ENCODE peak calls at places on chromosomes 11 and 22, in seven cellular contexts. M is tibial nerve, C is choroid plexus epithelial cell, G is fibroblast of mammary gland, O is testis, W is IMR-90, Z is foreskin fibroblast. Q is an unnamed sample.

GRCh38 chr11:2287102-2287501 is 14.6 kb downstream of the C11orf21 start:
- DNase-seq in M (peak; percentile 39), C (no peak), G (no peak), O (peak; percentile 63), W (no peak), Z (no peak), Q (no peak)

GRCh38 chr11:60080523-60080922 is 7.9 kb upstream of the MS4A2 start:
- DNase-seq in M (no peak), C (no peak), G (no peak), O (no peak), W (no peak), Z (no peak), Q (no peak)

GRCh38 chr22:39943366-39943765 is 16.8 kb upstream of the TMA7B start:
- DNase-seq in M (no peak), C (no peak), G (no peak), O (no peak), W (no peak), Z (no peak), Q (no peak)

GRCh38 chr11:121563003-121563402 is 110.2 kb upstream of the SORL1-AS1 start:
- DNase-seq in M (no peak), C (no peak), G (no peak), O (no peak), W (no peak), Z (no peak), Q (no peak)

GRCh38 chr11:133157180-133157579 is 375.1 kb downstream of the OPCML start:
- DNase-seq in M (no peak), C (no peak), G (no peak), O (peak; percentile 54), W (no peak), Z (no peak), Q (no peak)

GRCh38 chr11:123054301-123055065 is 7.5 kb downstream of the HSPA8 start:
- DNase-seq in M (peak; percentile 37), C (peak; percentile 85), G (peak; percentile 78), O (peak; percentile 59), W (peak; percentile 73), Z (peak; percentile 57), Q (no peak)

GRCh38 chr11:114085965-114086364 is 26.5 kb downstream of the ZBTB16 start:
- DNase-seq in M (no peak), C (no peak), G (no peak), O (no peak), W (no peak), Z (no peak), Q (no peak)

GRCh38 chr11:19200410-19201201 is 1.2 kb downstream of the CSRP3 start:
- DNase-seq in M (no peak), C (peak; percentile 74), G (peak; percentile 73), O (no peak), W (peak; percentile 70), Z (peak; percentile 46), Q (peak; percentile 4)

GRCh38 chr11:29260939-29261705 is 755.7 kb downstream of the KCNA4 start:
- DNase-seq in M (no peak), C (peak; percentile 67), G (peak; percentile 19), O (no peak), W (peak; percentile 86), Z (peak; percentile 34), Q (no peak)

GRCh38 chr11:65429069-65429681 is 6.6 kb downstream of the NEAT1 start:
- DNase-seq in M (peak; percentile 50), C (peak; percentile 87), G (peak; percentile 86), O (peak; percentile 50), W (peak; percentile 76), Z (no peak), Q (no peak)

GRCh38 chr11:41457216-41458014 is 2.0 kb downstream of the LRRC4C start:
- DNase-seq in M (no peak), C (no peak), G (no peak), O (no peak), W (no peak), Z (no peak), Q (no peak)

GRCh38 chr11:41461057-41461681 is 1.7 kb upstream of the LRRC4C start:
- DNase-seq in M (peak; percentile 7), C (peak; percentile 24), G (peak; percentile 6), O (no peak), W (no peak), Z (no peak), Q (no peak)

GRCh38 chr11:41456288-41456687 is 3.2 kb downstream of the LRRC4C start:
- DNase-seq in M (no peak), C (no peak), G (no peak), O (no peak), W (no peak), Z (no peak), Q (no peak)

DNA sequence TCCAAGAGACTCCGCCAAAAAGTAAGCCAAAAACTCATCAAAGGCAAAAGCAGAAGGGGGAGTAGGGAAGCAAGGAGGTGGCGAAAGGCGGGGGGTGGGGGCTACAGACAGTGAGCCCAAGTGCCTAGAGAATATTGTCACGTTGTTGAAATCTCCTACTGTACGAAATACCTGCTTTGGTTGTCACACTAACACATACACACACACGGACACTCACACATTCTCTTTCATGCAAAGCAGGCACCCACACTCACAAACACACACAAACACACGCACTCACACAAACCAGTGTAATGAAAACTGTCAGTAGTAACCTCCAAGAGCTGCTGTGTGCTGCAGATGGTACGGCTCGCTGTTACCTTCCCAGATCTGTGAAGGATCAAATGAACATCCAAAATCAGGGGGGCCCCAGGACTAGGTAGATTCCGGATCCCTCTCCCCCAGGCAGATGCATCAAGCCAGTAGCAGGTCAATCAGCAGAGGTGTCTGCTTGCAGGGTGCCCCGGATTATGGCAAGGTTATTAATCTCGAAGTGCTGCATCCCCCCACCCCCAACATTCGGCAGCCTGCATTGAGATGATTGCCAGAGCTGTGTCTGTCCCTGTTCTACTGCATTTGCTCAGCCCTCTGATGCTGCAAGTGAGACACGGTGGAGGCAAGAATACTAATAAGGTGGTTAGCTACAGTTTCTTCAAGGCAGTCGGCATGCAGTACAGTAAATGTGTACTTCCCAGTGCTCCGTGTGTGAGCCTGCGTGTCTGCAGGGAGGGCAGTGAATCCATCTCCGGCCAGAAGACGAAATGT is at the start of gene LRRC4C:
- DNase-seq in M (no peak), C (no peak), G (no peak), O (no peak), W (no peak), Z (no peak), Q (no peak)
- H3K4me3 ChIP-seq in M (no peak within 1 kb of the TSS), C (no peak within 1 kb of the TSS), G (no peak within 1 kb of the TSS), O (no peak within 1 kb of the TSS), W (no peak within 1 kb of the TSS), Z (no peak within 1 kb of the TSS), Q (no peak within 1 kb of the TSS)

GRCh38 chr11:130849215-130849568 is 67.1 kb downstream of the SNX19 start:
- DNase-seq in M (no peak), C (peak; percentile 25), G (peak; percentile 93), O (no peak), W (peak; percentile 73), Z (peak; percentile 82), Q (no peak)
- TF ChIP-seq CTCF in M (no peak), C (no peak), G (no peak), O (no peak), W (no peak), Z (no peak), Q (no peak)

GRCh38 chr22:35439365-35439717 is 39.4 kb downstream of the MCM5 start:
- DNase-seq in M (no peak), C (no peak), G (no peak), O (no peak), W (no peak), Z (no peak), Q (no peak)
- H3K4me3 ChIP-seq in M (no peak overlapping the region), C (no peak overlapping the region), G (no peak overlapping the region), O (no peak overlapping the region), W (no peak overlapping the region), Z (no peak overlapping the region), Q (no peak overlapping the region)

DNA sequence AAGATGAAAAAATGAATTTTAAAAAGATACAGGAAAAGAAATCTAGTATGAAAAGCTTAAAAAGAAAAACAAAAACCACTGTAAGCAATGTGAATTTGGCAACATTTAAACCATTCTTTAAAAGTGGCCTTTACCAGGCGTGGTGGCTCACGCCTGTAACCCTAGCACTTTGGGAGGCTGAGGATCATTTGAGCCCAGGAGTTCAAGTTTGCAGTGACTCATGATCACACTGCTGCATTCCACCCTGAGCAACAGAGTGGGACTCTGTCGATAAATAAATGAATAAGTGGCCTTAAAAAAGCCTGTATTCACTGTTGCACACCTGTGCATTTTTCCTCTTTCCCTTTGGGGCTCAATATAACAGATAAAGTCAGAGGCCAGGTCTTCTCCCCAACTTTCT is 69.2 kb downstream of the RAB30 start:
- DNase-seq in M (no peak), C (no peak), G (no peak), O (no peak), W (no peak), Z (no peak), Q (no peak)
- TF ChIP-seq CTCF in M (no peak), C (no peak), G (no peak), O (no peak), W (no peak), Z (no peak), Q (no peak)